ENCODE peak calls at places on chromosomes 16 and 17, in nine cellular contexts. S is OCI-LY7, N is AG04450, F is astrocyte, E is transverse colon, V is prostate gland, T is fibroblast of pulmonary artery, J is choroid plexus epithelial cell, A is left ventricle myocardium inferior. K is an unnamed sample.

GRCh38 chr16:67928561-67929364 is 2.9 kb downstream of the CTRL start:
- DNase-seq in S (peak), N (no peak), F (no peak), E (peak), V (peak), T (peak), J (peak), A (peak), K (no peak)

GRCh38 chr17:67151717-67152116 is 93.3 kb downstream of the HELZ start:
- DNase-seq in S (no peak), N (no peak), F (peak), E (no peak), V (no peak), T (peak), J (peak), A (no peak), K (peak)

GRCh38 chr16:75385507-75386152 is 47.7 kb downstream of the CFDP1 start:
- DNase-seq in S (peak), N (peak), F (peak), E (no peak), V (no peak), T (peak), J (peak), A (no peak), K (peak)

GRCh38 chr16:75093598-75094540 is 22.7 kb downstream of the LDHD start:
- DNase-seq in S (no peak), N (no peak), F (no peak), E (no peak), V (no peak), T (no peak), J (no peak), A (no peak), K (no peak)

GRCh38 chr16:57576429-57576870 is 34.0 kb downstream of the ADGRG5 start:
- DNase-seq in S (peak), N (peak), F (peak), E (peak), V (peak), T (peak), J (peak), A (peak), K (peak)

GRCh38 chr16:3023415-3023668 is 400 bp downstream of the HCFC1R1 start:
- DNase-seq in S (no peak), N (no peak), F (no peak), E (no peak), V (no peak), T (peak), J (peak), A (peak), K (peak)

GRCh38 chr17:10879110-10879509 is 41.2 kb upstream of the PIRT start:
- DNase-seq in S (peak), N (no peak), F (no peak), E (peak), V (peak), T (peak), J (peak), A (peak), K (no peak)

GRCh38 chr17:18026408-18026776 is 12.6 kb downstream of the ATPAF2 start:
- DNase-seq in S (no peak), N (no peak), F (peak), E (no peak), V (no peak), T (peak), J (peak), A (peak), K (peak)

GRCh38 chr17:64781394-64781793 is 119.3 kb upstream of the SMURF2 start:
- DNase-seq in S (peak), N (no peak), F (peak), E (peak), V (peak), T (no peak), J (peak), A (peak), K (no peak)

GRCh38 chr17:726331-726919 is 6.0 kb upstream of the TLCD3A start:
- DNase-seq in S (no peak), N (no peak), F (no peak), E (peak), V (no peak), T (no peak), J (peak), A (no peak), K (no peak)
- H3K4me3 ChIP-seq in S (no peak), N (no peak), F (no peak), E (no peak), V (no peak), T (no peak), J (no peak), A (no peak), K (no peak)

DNA sequence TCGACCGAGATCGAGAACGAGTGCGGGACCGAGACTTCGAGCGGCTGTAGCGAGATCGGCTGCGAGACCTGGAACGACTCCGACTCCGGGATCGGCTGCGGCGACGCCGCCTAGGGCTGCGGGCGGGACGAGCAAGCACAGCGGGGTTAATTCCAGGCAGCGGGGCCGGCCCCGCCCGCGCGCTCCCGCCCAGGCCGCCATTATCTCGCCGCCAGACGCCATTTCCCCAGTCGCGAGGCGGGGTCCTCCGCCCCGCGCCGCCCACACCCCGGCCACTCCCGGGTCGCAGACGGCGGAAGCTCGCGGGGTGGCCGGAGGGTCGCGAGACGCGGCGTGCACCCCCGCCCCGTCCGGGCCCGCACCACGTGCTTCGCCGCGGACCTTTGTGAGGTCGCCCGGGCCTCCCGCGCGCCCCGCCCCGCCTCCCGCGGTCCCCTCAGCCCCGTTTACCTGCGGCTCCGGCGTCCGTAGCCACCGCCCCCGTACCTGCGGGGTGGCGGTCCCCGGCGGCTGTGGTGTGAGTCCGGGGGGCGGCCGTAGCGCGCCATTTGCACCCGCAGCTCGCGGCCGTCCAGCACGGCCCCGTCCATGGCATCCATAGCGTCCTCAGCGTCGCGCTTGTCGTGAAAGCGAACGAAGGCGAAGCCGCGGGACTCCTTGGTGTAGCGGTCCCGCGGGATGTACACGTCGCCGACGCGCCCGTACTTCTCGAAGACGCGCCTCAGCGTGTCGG is 616 bp downstream of the SRSF2 start:
- DNase-seq in S (peak), N (no peak), F (no peak), E (peak), V (peak), T (peak), J (peak), A (peak), K (peak)
- TF ChIP-seq CTCF in S (no peak), N (peak), F (no peak), E (peak), V (no peak), T (peak), J (peak), A (peak), K (peak)

GRCh38 chr17:4219241-4219640 is 44.5 kb downstream of the ANKFY1 start:
- DNase-seq in S (no peak), N (no peak), F (no peak), E (no peak), V (no peak), T (no peak), J (no peak), A (no peak), K (no peak)
- H3K4me3 ChIP-seq in S (no peak), N (no peak), F (no peak), E (no peak), V (no peak), T (no peak), J (no peak), A (no peak), K (no peak)

GRCh38 chr16:85697441-85697840 is 8.7 kb upstream of the GINS2 start:
- DNase-seq in S (no peak), N (no peak), F (no peak), E (no peak), V (no peak), T (no peak), J (no peak), A (no peak), K (no peak)

GRCh38 chr16:85699628-85700027 is 10.9 kb upstream of the GINS2 start:
- DNase-seq in S (no peak), N (no peak), F (peak), E (no peak), V (no peak), T (peak), J (peak), A (peak), K (peak)

GRCh38 chr16:85696761-85697160 is 8.0 kb upstream of the GINS2 start:
- DNase-seq in S (no peak), N (no peak), F (no peak), E (no peak), V (no peak), T (no peak), J (no peak), A (no peak), K (no peak)

GRCh38 chr16:85698459-85699223 is 9.9 kb upstream of the GINS2 start:
- DNase-seq in S (no peak), N (no peak), F (no peak), E (no peak), V (no peak), T (no peak), J (no peak), A (no peak), K (no peak)

DNA sequence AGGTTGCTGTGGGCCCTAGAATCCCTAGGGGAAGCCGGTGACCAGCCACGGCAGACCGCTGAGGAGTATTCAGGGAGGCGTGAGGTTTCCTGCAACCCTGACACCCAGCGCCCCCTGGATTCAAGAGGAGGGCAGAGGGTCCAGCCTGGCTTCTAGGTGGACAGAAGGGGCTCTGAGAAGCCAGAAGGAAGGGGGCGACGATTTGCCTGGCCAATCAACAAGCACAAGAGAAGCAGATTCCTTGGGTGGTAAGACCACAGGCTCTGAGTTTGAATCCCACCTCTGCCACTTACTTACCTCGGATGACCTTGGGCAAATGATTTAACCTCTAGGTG is 10.4 kb upstream of the GINS2 start:
- DNase-seq in S (no peak), N (no peak), F (no peak), E (no peak), V (no peak), T (no peak), J (no peak), A (no peak), K (no peak)
- TF ChIP-seq CTCF in S (no peak), N (no peak), F (no peak), E (no peak), V (no peak), T (no peak), J (no peak), A (no peak), K (no peak)

DNA sequence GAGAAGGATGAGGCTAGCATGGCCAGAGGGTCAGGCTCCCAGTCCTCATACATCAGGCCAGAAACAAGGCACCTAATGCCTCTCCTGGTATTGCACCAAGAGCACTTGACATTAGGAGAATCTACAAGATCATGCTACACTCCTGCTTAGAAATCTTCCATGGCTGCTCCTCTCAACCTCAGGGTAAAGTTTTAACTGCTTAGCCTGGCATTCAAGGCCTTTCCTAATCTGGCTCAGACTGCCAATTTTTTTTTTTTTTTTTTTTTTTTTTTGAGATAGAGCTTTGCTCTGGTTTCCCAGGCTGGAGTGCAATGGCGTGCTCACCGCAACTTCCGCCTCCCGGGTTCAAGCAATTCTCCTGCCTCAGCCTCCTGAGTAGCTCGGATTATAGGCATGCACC is 8.2 kb downstream of the PIP4K2B start:
- DNase-seq in S (no peak), N (no peak), F (no peak), E (no peak), V (no peak), T (no peak), J (no peak), A (no peak), K (no peak)
- H3K4me3 ChIP-seq in S (no peak), N (no peak), F (no peak), E (no peak), V (no peak), T (no peak), J (no peak), A (no peak), K (no peak)